ENCODE peak calls at places on chromosomes 16 and 17, in eight cellular contexts. F is NCI-H510A treated with DMSO at 0.1 percent for 48 hours; B is Kasumi-1; E is lung microvascular endothelial cell; A is stimulated activated CD8-positive, alpha-beta memory T cell treated with anti-CD3 and anti-CD28 coated beads, Interleukin-7, amount 100 ng/mL, for 1 hour; R is fibroblast of the aortic adventitia; L is left lung; G is BE2C. Y is an unnamed sample.

GRCh38 chr17:10549108-10549842 is at the start of gene MYH2:
- DNase-seq in F (no peak), A (no peak), E (no peak), L (no peak), B (no peak), G (no peak), R (no peak), Y (no peak)

GRCh38 chr16:87348616-87349157 is 31.5 kb upstream of the C16orf95 start:
- DNase-seq in R (no peak), G (no peak), B (no peak), A (no peak), F (no peak), E (no peak), L (no peak), Y (no peak)

GRCh38 chr16:84072014-84072413 is 29.4 kb upstream of the SLC38A8 start:
- DNase-seq in L (no peak), B (no peak), A (no peak), G (no peak), R (peak), F (no peak), E (peak), Y (peak)

GRCh38 chr16:55433030-55433429 is 46.0 kb upstream of the MMP2 start:
- DNase-seq in B (no peak), E (no peak), L (no peak), F (no peak), G (no peak), R (no peak), A (no peak), Y (no peak)

GRCh38 chr16:17176199-17176598 is 294.6 kb downstream of the XYLT1 start:
- DNase-seq in L (no peak), F (no peak), G (no peak), E (no peak), A (no peak), R (no peak), B (no peak), Y (no peak)

GRCh38 chr16:397135-397661 is at the start of gene NME4:
- DNase-seq in E (peak), F (no peak), L (no peak), A (no peak), R (no peak), B (no peak), G (peak), Y (no peak)

GRCh38 chr16:24834459-24835335 is 11.1 kb upstream of the SLC5A11 start:
- DNase-seq in R (peak), A (no peak), F (peak), B (peak), E (peak), L (no peak), G (peak), Y (peak)

GRCh38 chr17:79026345-79027273 is 2.6 kb downstream of the C1QTNF1 start:
- DNase-seq in F (no peak), L (no peak), R (peak), G (no peak), E (peak), B (no peak), A (no peak), Y (peak)

GRCh38 chr17:27849474-27850185 is 43.5 kb downstream of the LYRM9 start:
- DNase-seq in A (no peak), E (no peak), B (no peak), R (no peak), L (no peak), F (no peak), G (no peak), Y (no peak)

GRCh38 chr16:57950382-57950781 is 20.5 kb downstream of the CNGB1 start:
- DNase-seq in E (no peak), R (no peak), A (no peak), B (no peak), G (no peak), L (no peak), F (no peak), Y (no peak)